ENCODE peak calls at places on chromosomes 2 and 18, in eight cellular contexts. Q is activated CD4-positive, alpha-beta T cell treated with anti-CD3 and anti-CD28 coated beads, Interleukin-2, amount 10 ng/mL, durations not matched to agents 7 days and 5 days; U is fibroblast of pulmonary artery; O is tibial artery; Z is WTC11; F is NB4; K is OCI-M1; D is fibroblast of villous mesenchyme. R is an unnamed sample.

GRCh38 chr2:237222178-237222577 is 136.5 kb downstream of the COPS8 start:
- DNase-seq in U (peak), F (no peak), D (peak), Z (no peak), O (no peak), K (no peak), Q (no peak), R (no peak)

GRCh38 chr2:119958642-119959268 is 54.1 kb upstream of the EPB41L5 start:
- DNase-seq in Z (no peak), D (peak), K (no peak), F (no peak), O (no peak), Q (no peak), U (peak), R (no peak)

GRCh38 chr2:226213717-226214116 is 585.9 kb downstream of the IRS1 start:
- DNase-seq in O (no peak), Q (no peak), K (no peak), Z (no peak), U (peak), F (no peak), D (peak), R (no peak)

GRCh38 chr2:160918909-160919503 is 241.2 kb upstream of the TANK start:
- DNase-seq in K (peak), D (peak), F (peak), Q (peak), U (peak), Z (peak), O (peak), R (peak)

GRCh38 chr2:230443540-230443939 is 27.5 kb downstream of the SP100 start:
- DNase-seq in D (peak), Q (no peak), Z (no peak), O (no peak), F (no peak), U (no peak), K (no peak), R (no peak)

GRCh38 chr2:140604096-140604495 is 1526.7 kb downstream of the LRP1B start:
- DNase-seq in Q (no peak), K (no peak), O (no peak), Z (no peak), U (peak), F (no peak), D (peak), R (no peak)

GRCh38 chr18:21996261-21996892 is 173.0 kb upstream of the GATA6 start:
- DNase-seq in O (peak), D (peak), K (no peak), U (peak), F (no peak), Z (no peak), Q (no peak), R (no peak)

GRCh38 chr18:58635891-58636290 is 7.0 kb upstream of the ALPK2 start:
- DNase-seq in K (peak), D (peak), F (peak), U (peak), Z (no peak), Q (no peak), O (no peak), R (peak)

GRCh38 chr18:31268985-31269406 is 49.0 kb upstream of the DSG1 start:
- DNase-seq in K (no peak), Z (no peak), U (peak), F (no peak), D (no peak), O (no peak), Q (no peak), R (peak)

GRCh38 chr18:69674292-69674877 is 273.3 kb downstream of the CD226 start:
- DNase-seq in F (no peak), D (no peak), U (no peak), K (no peak), Z (no peak), O (no peak), Q (no peak), R (no peak)

GRCh38 chr2:45444991-45445390 is 166.1 kb downstream of the SRBD1 start:
- DNase-seq in Z (no peak), D (no peak), O (no peak), K (no peak), Q (no peak), U (no peak), F (no peak), R (no peak)

GRCh38 chr2:234676859-234677450 is 180.1 kb upstream of the ARL4C start:
- DNase-seq in Z (no peak), K (no peak), D (no peak), Q (no peak), F (no peak), U (no peak), O (no peak), R (no peak)

GRCh38 chr18:45161850-45162249 is 453.4 kb upstream of the SLC14A2 start:
- DNase-seq in F (peak), U (no peak), Q (no peak), K (peak), O (no peak), Z (no peak), D (no peak), R (no peak)

GRCh38 chr18:3014501-3015202 is 1.7 kb upstream of the LPIN2 start:
- DNase-seq in U (no peak), O (no peak), Z (no peak), K (peak), Q (no peak), D (no peak), F (peak), R (peak)

GRCh38 chr2:11681722-11682589 is 12.0 kb upstream of the NTSR2 start:
- DNase-seq in O (no peak), U (no peak), Z (peak), Q (peak), D (no peak), F (peak), K (peak), R (no peak)

GRCh38 chr2:190711069-190711468 is 62.2 kb downstream of the NAB1 start:
- DNase-seq in O (no peak), U (no peak), Q (no peak), D (no peak), K (no peak), Z (no peak), F (no peak), R (no peak)

GRCh38 chr2:152548111-152548875 is 169.0 kb downstream of the PRPF40A start:
- DNase-seq in K (no peak), D (no peak), F (no peak), Q (no peak), O (no peak), U (no peak), Z (no peak), R (no peak)

GRCh38 chr18:34697233-34697632 is 12.9 kb upstream of the DTNA start:
- DNase-seq in Z (no peak), D (no peak), U (no peak), O (no peak), K (no peak), F (no peak), Q (no peak), R (no peak)

GRCh38 chr18:31651369-31651768 is 33.0 kb downstream of the B4GALT6 start:
- DNase-seq in K (no peak), U (no peak), F (no peak), D (no peak), O (no peak), Q (no peak), Z (no peak), R (no peak)

GRCh38 chr2:126639276-126639675 is 16.7 kb upstream of the GYPC start:
- DNase-seq in F (no peak), D (no peak), K (no peak), Z (no peak), O (no peak), Q (no peak), U (no peak), R (no peak)

GRCh38 chr2:191303349-191304005 is 58.3 kb downstream of the MYO1B start:
- DNase-seq in K (no peak), Q (no peak), U (no peak), D (peak), O (no peak), F (no peak), Z (no peak), R (no peak)

GRCh38 chr2:218781691-218782528 is at the start of gene CYP27A1:
- DNase-seq in K (no peak), Z (peak), D (peak), U (peak), O (peak), Q (no peak), F (no peak), R (peak)

GRCh38 chr2:173652731-173653426 is 298.2 kb downstream of the CDCA7 start:
- DNase-seq in U (peak), D (peak), F (no peak), Z (no peak), O (no peak), Q (no peak), K (no peak), R (no peak)

GRCh38 chr2:159267926-159268325 is 18.6 kb downstream of the WDSUB1 start:
- DNase-seq in F (no peak), O (no peak), K (no peak), Q (no peak), Z (no peak), D (peak), U (no peak), R (peak)

GRCh38 chr2:9380702-9381628 is 42.4 kb downstream of the ITGB1BP1 start:
- DNase-seq in Z (no peak), D (peak), Q (no peak), O (peak), U (peak), F (peak), K (no peak), R (peak)

GRCh38 chr2:26216587-26216986 is 27.8 kb downstream of the HADHA start:
- DNase-seq in D (no peak), F (no peak), U (no peak), O (no peak), K (no peak), Z (no peak), Q (no peak), R (no peak)

GRCh38 chr2:15974565-15975260 is 34.4 kb downstream of the MYCN start:
- DNase-seq in K (no peak), Z (no peak), Q (no peak), O (no peak), D (no peak), U (no peak), F (no peak), R (no peak)

R was measured in dermis microvascular lymphatic vessel endothelial cell.